ENCODE peak calls at places on chromosomes 11 and 22, in eight cellular contexts. W, O, Z, I, E, B, G and N are unnamed samples.

GRCh38 chr11:57421805-57422204 is 5.1 kb downstream of the SLC43A3 start:
- DNase-seq in G (no peak), Z (no peak), E (no peak), B (no peak), W (no peak), I (no peak), O (no peak), N (no peak)

GRCh38 chr22:45217806-45218205 is 22.9 kb downstream of the KIAA0930 start:
- DNase-seq in I (no peak), E (no peak), Z (no peak), O (no peak), W (no peak), G (no peak), B (peak), N (no peak)

GRCh38 chr22:38707346-38707745 is 1.6 kb downstream of the GTPBP1 start:
- DNase-seq in B (no peak), Z (peak), W (no peak), G (no peak), I (no peak), E (peak), O (peak), N (no peak)

GRCh38 chr22:20258584-20259335 is 9.4 kb downstream of the RTN4R start:
- DNase-seq in Z (no peak), W (no peak), B (no peak), E (no peak), O (no peak), G (no peak), I (no peak), N (no peak)

GRCh38 chr11:1276866-1277615 is 32.4 kb downstream of the TOLLIP start:
- DNase-seq in W (no peak), E (no peak), Z (no peak), B (no peak), G (no peak), I (no peak), O (no peak), N (no peak)

GRCh38 chr11:79940165-79940564 is 499.3 kb upstream of the TENM4 start:
- DNase-seq in I (no peak), O (peak), G (no peak), E (no peak), W (no peak), Z (no peak), B (no peak), N (no peak)

GRCh38 chr11:7046474-7046873 is 26.2 kb downstream of the NLRP14 start:
- DNase-seq in I (no peak), O (peak), G (no peak), B (no peak), E (peak), W (no peak), Z (no peak), N (no peak)

GRCh38 chr11:110455718-110456117 is 26.0 kb downstream of the FDX1 start:
- DNase-seq in G (no peak), W (no peak), O (no peak), E (no peak), I (no peak), Z (no peak), B (no peak), N (no peak)

GRCh38 chr22:40279017-40279416 is 67.3 kb upstream of the ADSL start:
- DNase-seq in G (no peak), E (no peak), I (no peak), W (no peak), O (no peak), Z (no peak), B (no peak), N (no peak)

GRCh38 chr11:68954970-68955958 is 25.5 kb downstream of the MRGPRD start:
- DNase-seq in I (no peak), G (no peak), E (peak), B (peak), W (no peak), Z (peak), O (peak), N (peak)

GRCh38 chr11:65506770-65507485 is 8.1 kb downstream of the MALAT1 start:
- DNase-seq in G (no peak), B (no peak), W (peak), I (peak), Z (peak), E (peak), O (peak), N (peak)

GRCh38 chr22:42179616-42180015 is 49.0 kb upstream of the CYP2D6 start:
- DNase-seq in G (no peak), Z (peak), I (no peak), O (peak), W (no peak), B (no peak), E (peak), N (no peak)

GRCh38 chr22:29820941-29821789 is 16.9 kb downstream of the ASCC2 start:
- DNase-seq in I (no peak), E (peak), W (peak), B (peak), G (no peak), O (peak), Z (peak), N (peak)

GRCh38 chr11:111963786-111964385 is 26.7 kb downstream of the DIXDC1 start:
- DNase-seq in B (no peak), W (no peak), Z (no peak), E (no peak), G (no peak), I (no peak), O (no peak), N (no peak)

GRCh38 chr11:15569626-15570025 is 454.9 kb downstream of the INSC start:
- DNase-seq in B (no peak), G (no peak), W (no peak), E (no peak), O (no peak), Z (no peak), I (no peak), N (no peak)

GRCh38 chr11:128244896-128245295 is 342.5 kb downstream of the ETS1 start:
- DNase-seq in I (no peak), E (no peak), O (no peak), Z (no peak), W (no peak), B (no peak), G (no peak), N (no peak)

GRCh38 chr11:107704432-107704831 is 7.4 kb downstream of the SLN start:
- DNase-seq in I (no peak), Z (peak), G (no peak), W (no peak), E (no peak), O (peak), B (no peak), N (no peak)